ENCODE peak calls at places on chromosome 9, in ten cellular contexts. W is BE2C; A is MCF 10A; C is naive thymus-derived CD8-positive, alpha-beta T cell; B is heart right ventricle; O is NCI-H1105; U is activated CD4-positive, alpha-beta T cell treated with anti-CD3 and anti-CD28 coated beads, Interleukin-2, amount 10 ng/mL, durations not matched to agents 7 days and 5 days; F is SHP77; L is iPS-NIHi11; P is effector memory CD8-positive, alpha-beta T cell. J is an unnamed sample.

GRCh38 chr9:88782931-88783451 is 208.3 kb upstream of the S1PR3 start:
- DNase-seq in W (no peak), O (no peak), P (no peak), L (no peak), A (peak; percentile 52), F (no peak), C (no peak), B (no peak), U (no peak), J (no peak)

GRCh38 chr9:121310571-121310970 is 42.6 kb downstream of the GSN start:
- DNase-seq in F (no peak), L (no peak), P (no peak), C (no peak), U (no peak), B (no peak), W (no peak), O (no peak), A (no peak), J (no peak)

GRCh38 chr9:135342206-135343130 is 137.1 kb upstream of the PPP1R26 start:
- DNase-seq in L (no peak), B (no peak), P (no peak), W (no peak), A (no peak), O (no peak), F (no peak), C (no peak), U (no peak), J (no peak)

GRCh38 chr9:127976498-127976897 is 4.3 kb downstream of the EEIG1 start:
- DNase-seq in L (no peak), P (no peak), O (peak; percentile 84), F (peak; percentile 84), C (no peak), W (no peak), A (no peak), U (no peak), B (no peak), J (peak; percentile 79)

GRCh38 chr9:101448680-101449070 is 13.1 kb upstream of the ALDOB start:
- DNase-seq in C (no peak), U (no peak), F (peak; percentile 32), P (no peak), W (no peak), A (no peak), B (no peak), L (no peak), O (no peak), J (no peak)

GRCh38 chr9:14313378-14313940 is 482 bp downstream of the NFIB start:
- DNase-seq in L (peak; percentile 18), F (no peak), A (peak; percentile 46), C (no peak), B (no peak), U (no peak), O (peak; percentile 44), P (no peak), W (no peak), J (no peak)

GRCh38 chr9:8457050-8457449 is 657.5 kb upstream of the DMAC1 start:
- DNase-seq in P (no peak), A (no peak), F (no peak), U (no peak), O (no peak), B (no peak), C (no peak), W (no peak), L (no peak), J (no peak)

GRCh38 chr9:115058684-115059315 is 59.2 kb downstream of the TNC start:
- DNase-seq in O (no peak), P (no peak), L (no peak), U (no peak), C (no peak), W (no peak), B (no peak), F (no peak), A (peak; percentile 77), J (no peak)

GRCh38 chr9:133590231-133590855 is 18.8 kb downstream of the FAM163B start:
- DNase-seq in A (no peak), B (no peak), L (no peak), F (no peak), U (no peak), P (no peak), W (no peak), O (no peak), C (no peak), J (no peak)

GRCh38 chr9:72577212-72577753 is 55.9 kb downstream of the TMC1 start:
- DNase-seq in C (no peak), P (no peak), F (no peak), O (no peak), B (peak; percentile 41), W (no peak), L (peak; percentile 17), A (peak; percentile 95), U (no peak), J (no peak)

GRCh38 chr9:116421006-116421538 is 266.0 kb upstream of the TRIM32 start:
- DNase-seq in O (no peak), F (no peak), P (no peak), L (no peak), W (no peak), U (no peak), A (peak; percentile 55), C (no peak), B (no peak), J (no peak)

GRCh38 chr9:99266136-99267023 is 44.3 kb downstream of the SEC61B start:
- DNase-seq in B (peak; percentile 68), L (peak; percentile 74), F (peak; percentile 57), P (peak; percentile 56), U (peak; percentile 66), O (peak; percentile 44), C (peak; percentile 53), A (peak; percentile 72), W (peak; percentile 85), J (peak; percentile 61)

GRCh38 chr9:19994296-19994695 is 205.5 kb upstream of the SLC24A2 start:
- DNase-seq in P (no peak), O (peak; percentile 5), F (no peak), U (no peak), A (peak; percentile 68), L (no peak), C (no peak), W (no peak), B (no peak), J (no peak)

GRCh38 chr9:131481441-131482342 is 21.0 kb upstream of the POMT1 start:
- DNase-seq in C (no peak), L (no peak), W (no peak), U (no peak), F (no peak), B (peak; percentile 44), P (no peak), O (no peak), A (no peak), J (no peak)

GRCh38 chr9:114869845-114870244 is 60.5 kb downstream of the TNFSF8 start:
- DNase-seq in B (no peak), P (peak; percentile 10), C (no peak), O (no peak), F (peak; percentile 56), L (no peak), A (no peak), W (no peak), U (peak; percentile 61), J (no peak)

GRCh38 chr9:112493738-112494137 is 7.1 kb downstream of the KIAA1958 start:
- DNase-seq in O (no peak), B (no peak), P (no peak), L (no peak), C (no peak), F (no peak), W (no peak), U (no peak), A (no peak), J (no peak)

GRCh38 chr9:79686381-79687130 is 114.8 kb downstream of the TLE4 start:
- DNase-seq in W (no peak), A (peak; percentile 68), L (no peak), O (no peak), B (no peak), P (no peak), F (no peak), U (no peak), C (no peak), J (no peak)

GRCh38 chr9:70941191-70941590 is 180.2 kb downstream of the TRPM3 start:
- DNase-seq in C (no peak), B (no peak), L (no peak), W (no peak), A (no peak), P (no peak), O (no peak), F (no peak), U (no peak), J (no peak)

GRCh38 chr9:136331556-136332481 is 4.5 kb downstream of the GPSM1 start:
- DNase-seq in O (no peak), U (no peak), B (no peak), C (no peak), W (no peak), F (no peak), L (no peak), A (no peak), P (no peak), J (no peak)

GRCh38 chr9:23611874-23612273 is 214.2 kb downstream of the ELAVL2 start:
- DNase-seq in F (no peak), B (no peak), A (no peak), W (no peak), C (no peak), P (no peak), O (no peak), L (no peak), U (no peak), J (no peak)

GRCh38 chr9:35960029-35960655 is 2.2 kb upstream of the OR2S2 start:
- DNase-seq in C (no peak), O (no peak), F (no peak), L (no peak), W (no peak), A (no peak), P (no peak), U (no peak), B (no peak), J (no peak)

GRCh38 chr9:34514401-34514800 is 8.4 kb downstream of the ENHO start:
- DNase-seq in B (no peak), P (no peak), C (no peak), W (no peak), L (no peak), A (no peak), F (no peak), U (no peak), O (no peak), J (no peak)

GRCh38 chr9:93200989-93201339 is 17.0 kb downstream of the WNK2 start:
- DNase-seq in O (no peak), B (no peak), A (no peak), U (no peak), W (peak; percentile 54), P (no peak), L (no peak), C (no peak), F (no peak), J (no peak)

GRCh38 chr9:134461436-134461982 is 135.3 kb downstream of the RXRA start:
- DNase-seq in A (no peak), L (no peak), O (no peak), F (no peak), P (no peak), W (no peak), U (no peak), B (no peak), C (no peak), J (no peak)

GRCh38 chr9:4106744-4107143 is 193.1 kb downstream of the GLIS3 start:
- DNase-seq in O (no peak), B (no peak), F (no peak), L (no peak), P (no peak), W (no peak), U (no peak), C (no peak), A (no peak), J (no peak)

GRCh38 chr9:95131023-95131943 is 186.2 kb downstream of the FANCC start:
- DNase-seq in P (peak; percentile 42), U (peak; percentile 56), A (peak; percentile 67), F (peak; percentile 63), C (peak; percentile 32), B (peak; percentile 67), O (peak; percentile 48), L (peak; percentile 73), W (peak; percentile 84), J (peak; percentile 60)

J was measured in NCI-H1436.